ENCODE peak calls at places on chromosomes 7 and 10, in four cellular contexts. G, H, A and B are unnamed samples.

GRCh38 chr7:99142727-99143521 is 984 bp downstream of the SMURF1 start:
- ATAC-seq in G (peak; percentile 74), H (peak; percentile 83), A (peak; percentile 94), B (peak; percentile 79)

GRCh38 chr7:11212816-11213215 is 239.1 kb downstream of the PHF14 start:
- ATAC-seq in G (no peak), H (no peak), A (no peak), B (no peak)

GRCh38 chr10:9018161-9018843 is 963.8 kb downstream of the GATA3 start:
- ATAC-seq in G (no peak), H (no peak), A (no peak), B (no peak)

GRCh38 chr7:99184468-99185225 is 23.3 kb downstream of the KPNA7 start:
- ATAC-seq in G (no peak), H (no peak), A (peak; percentile 75), B (no peak)

GRCh38 chr7:50367098-50367497 is 62.6 kb downstream of the IKZF1 start:
- ATAC-seq in G (no peak), H (no peak), A (peak; percentile 37), B (no peak)

GRCh38 chr7:156918642-156919041 is 25.7 kb upstream of the LMBR1 start:
- ATAC-seq in G (no peak), H (no peak), A (no peak), B (no peak)

GRCh38 chr10:28535846-28536245 is 2.9 kb downstream of the WAC start:
- ATAC-seq in G (no peak), H (no peak), A (no peak), B (no peak)

GRCh38 chr7:105345725-105346124 is 43.0 kb downstream of the SRPK2 start:
- ATAC-seq in G (no peak), H (no peak), A (no peak), B (no peak)

GRCh38 chr10:96507044-96507443 is 6.7 kb downstream of the TLL2 start:
- ATAC-seq in G (no peak), H (no peak), A (no peak), B (no peak)

GRCh38 chr7:26454180-26454579 is 162.5 kb downstream of the SNX10 start:
- ATAC-seq in G (no peak), H (no peak), A (no peak), B (no peak)

GRCh38 chr7:155713382-155713781 is 68.9 kb downstream of the RBM33 start:
- ATAC-seq in G (no peak), H (no peak), A (peak; percentile 67), B (no peak)